ENCODE peak calls at places on chromosomes 16 and 17, in ten cellular contexts. K is SK-MEL-5; W is astrocyte of the spinal cord; N is activated CD4-positive, alpha-beta T cell treated with anti-CD3 and anti-CD28 coated beads, Interleukin-2, amount 10 ng/mL, durations not matched to agents 7 days and 5 days; A is GM23338; U is stimulated activated CD8-positive, alpha-beta memory T cell treated with anti-CD3 and anti-CD28 coated beads, Interleukin-15, amount 100 ng/mL, for 24 hours; E is cardiac septum; S is pancreas; C is NCI-H2029; L is activated CD4-positive, CD25-positive, alpha-beta regulatory T cell. Z is an unnamed sample.

GRCh38 chr16:1094601-1095449 is 1.2 kb downstream of the C1QTNF8 start:
- DNase-seq in W (no peak), A (no peak), S (no peak), C (no peak), L (no peak), N (no peak), E (no peak), U (no peak), K (no peak), Z (no peak)

GRCh38 chr16:75266738-75267630 is 15.6 kb upstream of the BCAR1 start:
- DNase-seq in E (no peak), S (peak), L (no peak), N (no peak), U (no peak), C (no peak), K (no peak), A (no peak), W (no peak), Z (no peak)

GRCh38 chr16:89410794-89411309 is 79.5 kb downstream of the ANKRD11 start:
- DNase-seq in S (peak), A (no peak), W (peak), N (peak), E (no peak), L (no peak), K (peak), C (peak), U (no peak), Z (peak)

GRCh38 chr17:64626827-64627226 is 35.3 kb downstream of the SMURF2 start:
- DNase-seq in A (no peak), S (no peak), W (no peak), L (no peak), N (no peak), U (no peak), C (no peak), E (no peak), K (no peak), Z (no peak)

GRCh38 chr16:83199012-83199411 is 572.2 kb downstream of the CDH13 start:
- DNase-seq in S (no peak), L (no peak), E (no peak), C (no peak), U (no peak), K (no peak), W (no peak), A (no peak), N (no peak), Z (no peak)

GRCh38 chr17:30326816-30327215 is 7.0 kb downstream of the TMIGD1 start:
- DNase-seq in E (no peak), N (no peak), K (no peak), U (no peak), L (no peak), W (no peak), C (no peak), S (no peak), A (no peak), Z (peak)

GRCh38 chr17:32847977-32848376 is 28.9 kb downstream of the MYO1D start:
- DNase-seq in A (no peak), C (no peak), S (no peak), W (no peak), L (no peak), N (no peak), E (no peak), K (no peak), U (no peak), Z (no peak)

GRCh38 chr17:80656590-80656989 is 112.0 kb downstream of the RPTOR start:
- DNase-seq in A (no peak), N (no peak), C (no peak), E (no peak), U (no peak), K (no peak), W (no peak), L (no peak), S (no peak), Z (no peak)

GRCh38 chr17:74935048-74935447 is 650 bp upstream of the OTOP3 start:
- DNase-seq in E (no peak), A (no peak), L (no peak), K (no peak), W (no peak), C (no peak), S (no peak), U (no peak), N (no peak), Z (no peak)

Z was measured in DMS153.